ENCODE peak calls at places on chromosomes 12 and 14, in five cellular contexts. F is fibroblast of mammary gland, C is cardiac fibroblast, D is PC-9, N is epithelial cell of esophagus. A is an unnamed sample.

GRCh38 chr14:39396448-39396847 is 35.8 kb downstream of the FBXO33 start:
- DNase-seq in D (no peak), F (peak), C (peak), N (peak), A (peak)

GRCh38 chr14:68000516-68000915 is 180.9 kb downstream of the RAD51B start:
- DNase-seq in N (no peak), D (no peak), C (no peak), F (peak), A (peak)

GRCh38 chr12:118645219-118645618 is 268.9 kb downstream of the SUDS3 start:
- DNase-seq in D (no peak), C (no peak), N (peak), F (no peak), A (no peak)

GRCh38 chr12:39037115-39037514 is 131.7 kb upstream of the CPNE8 start:
- DNase-seq in C (no peak), F (no peak), N (no peak), D (no peak), A (no peak)

GRCh38 chr12:87828384-87828973 is 200.7 kb downstream of the C12orf50 start:
- DNase-seq in C (no peak), F (no peak), D (no peak), N (peak), A (no peak)

GRCh38 chr12:5148880-5149279 is 105.2 kb downstream of the KCNA5 start:
- DNase-seq in C (no peak), D (no peak), N (no peak), F (no peak), A (no peak)

GRCh38 chr12:47274725-47275124 is 195.0 kb upstream of the AMIGO2 start:
- DNase-seq in F (no peak), N (no peak), C (no peak), D (no peak), A (no peak)

GRCh38 chr12:16612647-16613046 is 6.7 kb upstream of the LMO3 start:
- DNase-seq in N (peak), C (peak), F (peak), D (no peak), A (peak)

GRCh38 chr12:132831771-132832170 is 3.1 kb upstream of the GOLGA3 start:
- DNase-seq in D (no peak), F (no peak), C (no peak), N (no peak), A (no peak)

GRCh38 chr14:64671591-64671990 is 32.6 kb upstream of the PLEKHG3 start:
- DNase-seq in F (peak), C (peak), D (no peak), N (peak), A (peak)

GRCh38 chr14:68474741-68475140 is 318.1 kb downstream of the ZFP36L1 start:
- DNase-seq in C (no peak), F (no peak), N (peak), D (peak), A (no peak)

GRCh38 chr14:68306265-68306933 is 486.5 kb downstream of the ZFP36L1 start:
- DNase-seq in N (peak), D (no peak), C (no peak), F (no peak), A (no peak)

GRCh38 chr12:127533353-127533752 is 733.6 kb upstream of the TMEM132C start:
- DNase-seq in N (no peak), D (no peak), F (no peak), C (no peak), A (no peak)

GRCh38 chr12:12281134-12281533 is 14.3 kb upstream of the LRP6 start:
- DNase-seq in F (no peak), C (no peak), D (no peak), N (no peak), A (no peak)

GRCh38 chr12:21330682-21331253 is 3.9 kb downstream of the SLCO1A2 start:
- DNase-seq in F (peak), C (peak), N (no peak), D (no peak), A (peak)

GRCh38 chr14:80291099-80291498 is 79.8 kb upstream of the DIO2 start:
- DNase-seq in C (no peak), F (peak), N (no peak), D (no peak), A (no peak)

GRCh38 chr14:63287661-63288483 is 30.9 kb downstream of the GPHB5 start:
- DNase-seq in D (no peak), N (peak), C (peak), F (peak), A (peak)

GRCh38 chr12:5200276-5201087 is 156.8 kb downstream of the KCNA5 start:
- DNase-seq in N (peak), D (peak), C (no peak), F (peak), A (no peak)

GRCh38 chr14:106788534-106788933 is 1262.2 kb downstream of the TMEM121 start:
- DNase-seq in D (no peak), F (no peak), C (no peak), N (no peak), A (no peak)

GRCh38 chr14:92729632-92730358 is 18.6 kb downstream of the LGMN start:
- DNase-seq in F (peak), N (peak), C (peak), D (no peak), A (peak)

GRCh38 chr12:100197486-100197885 is 3.1 kb upstream of the ACTR6 start:
- DNase-seq in C (no peak), N (peak), D (no peak), F (no peak), A (no peak)

GRCh38 chr12:32896438-32897275 is at the start of gene PKP2:
- DNase-seq in C (no peak), D (peak), N (peak), F (no peak), A (peak)

GRCh38 chr12:111180830-111181726 is 187.8 kb downstream of the PHETA1 start:
- DNase-seq in N (no peak), F (peak), D (no peak), C (peak), A (peak)

DNA sequence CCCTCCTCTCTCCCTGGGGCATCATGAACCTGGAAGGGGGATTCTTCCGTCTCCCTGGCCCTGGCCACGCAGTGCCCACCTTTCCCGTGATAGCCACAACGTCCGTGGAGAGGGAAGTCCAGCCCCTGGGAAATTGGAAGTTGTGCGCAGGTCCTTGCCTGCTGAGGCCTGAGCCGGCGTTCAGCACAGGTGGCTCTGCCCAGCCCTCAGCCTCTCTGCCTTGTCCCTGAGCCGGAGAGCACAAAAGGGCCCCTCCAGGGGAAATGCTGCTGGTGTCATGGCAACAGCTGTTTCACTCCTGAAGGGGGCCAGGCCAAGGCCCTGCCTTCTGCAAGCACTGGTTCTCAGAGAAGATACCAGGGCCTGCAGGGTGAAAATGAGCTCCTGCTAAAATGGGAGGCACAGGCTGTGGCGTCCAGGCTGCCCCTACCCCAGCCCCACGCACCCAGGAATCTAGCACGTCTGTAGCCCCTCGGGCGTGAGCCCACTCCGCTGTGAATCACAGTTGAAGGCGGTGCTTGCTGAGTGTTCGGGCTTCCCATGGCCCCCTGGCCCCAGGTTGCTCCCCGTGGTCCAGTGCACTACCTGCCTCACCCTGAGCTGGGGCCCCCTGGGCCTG is 149.4 kb downstream of the ADGRD1 start:
- DNase-seq in F (no peak), D (no peak), N (no peak), C (no peak), A (no peak)
- H3K4me3 ChIP-seq in F (no peak), D (no peak), N (no peak), C (no peak), A (no peak)

DNA sequence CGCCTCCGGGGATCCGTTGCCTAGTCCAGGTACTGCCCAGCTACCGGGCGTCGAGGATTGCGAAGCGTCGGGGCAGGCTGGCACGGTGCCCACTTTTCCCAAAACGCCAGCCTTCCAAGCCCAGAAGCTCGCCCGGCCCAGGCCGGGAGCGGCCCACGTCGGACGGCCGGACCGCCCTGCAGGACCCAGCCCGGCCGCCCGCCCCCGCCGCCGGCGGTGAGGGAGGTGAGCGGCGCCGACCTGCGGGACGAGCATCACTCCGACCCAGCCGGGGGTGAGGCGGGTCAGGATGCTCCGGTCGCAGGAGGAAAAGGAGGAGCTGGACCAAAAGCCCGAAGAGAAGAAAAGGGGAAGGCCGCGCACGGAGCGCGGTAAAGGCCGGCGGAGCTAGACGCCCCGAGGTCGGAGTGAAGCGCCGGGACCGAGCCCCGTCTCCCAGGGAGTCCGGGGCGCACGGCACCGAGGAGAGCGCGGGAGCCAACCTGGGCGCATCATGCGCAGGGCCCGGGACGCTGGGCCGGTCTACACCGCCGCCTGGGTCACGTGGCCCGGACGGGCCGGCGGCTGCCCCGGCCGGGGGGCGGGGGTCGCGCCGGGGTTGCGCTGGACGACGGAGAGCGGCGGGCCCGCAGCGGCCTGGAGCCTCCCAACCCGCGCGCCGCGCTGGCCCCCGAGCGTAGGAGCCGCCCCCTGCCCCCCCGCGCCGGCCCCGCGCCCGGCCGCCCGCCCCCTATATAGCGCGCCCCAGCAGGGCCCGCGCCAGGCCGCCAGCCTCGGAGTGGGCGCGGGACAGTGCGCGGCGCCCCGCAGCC is at the start of gene AQP5:
- DNase-seq in N (no peak), F (no peak), D (no peak), C (no peak), A (no peak)
- H3K4me3 ChIP-seq in N (no peak), F (no peak), D (no peak), C (no peak), A (peak)

GRCh38 chr14:82720931-82721330 is 1187.3 kb upstream of the SEL1L start:
- DNase-seq in C (no peak), N (no peak), D (no peak), F (no peak), A (no peak)
- H3K4me3 ChIP-seq in C (no peak), N (no peak), D (no peak), F (no peak), A (no peak)

GRCh38 chr12:102063066-102063465 is 1.3 kb upstream of the WASHC3 start:
- DNase-seq in D (no peak), F (peak), N (no peak), C (peak), A (no peak)

GRCh38 chr12:102061556-102062418 is at the start of gene WASHC3:
- DNase-seq in F (peak), N (peak), D (peak), C (peak), A (peak)

GRCh38 chr12:102064476-102064875 is 2.7 kb upstream of the WASHC3 start:
- DNase-seq in F (no peak), N (no peak), C (no peak), D (no peak), A (peak)

GRCh38 chr12:102061096-102061555 is 665 bp downstream of the WASHC3 start:
- DNase-seq in D (no peak), N (peak), C (peak), F (no peak), A (peak)

GRCh38 chr12:102062419-102062806 is 622 bp upstream of the WASHC3 start:
- DNase-seq in F (no peak), C (no peak), D (no peak), N (no peak), A (no peak)
- H3K4me3 ChIP-seq in F (peak), C (no peak), D (peak), N (no peak), A (peak)

GRCh38 chr12:114439833-114440449 is 34.0 kb upstream of the TBX5 start:
- DNase-seq in N (no peak), F (no peak), D (no peak), C (no peak), A (no peak)
- H3K4me3 ChIP-seq in N (no peak), F (no peak), D (no peak), C (no peak), A (no peak)

GRCh38 chr14:20772650-20773049 is 4.4 kb downstream of the EDDM3B start:
- DNase-seq in F (no peak), C (no peak), N (no peak), D (no peak), A (no peak)
- H3K4me3 ChIP-seq in F (no peak), C (no peak), N (no peak), D (no peak), A (no peak)

GRCh38 chr12:62468935-62469334 is 2.3 kb downstream of the MON2 start:
- DNase-seq in F (no peak), C (no peak), N (no peak), D (no peak), A (no peak)

GRCh38 chr12:62471734-62472133 is 5.1 kb downstream of the MON2 start:
- DNase-seq in C (no peak), F (no peak), N (no peak), D (no peak), A (no peak)

GRCh38 chr12:62469704-62470103 is 3.1 kb downstream of the MON2 start:
- DNase-seq in D (no peak), N (no peak), F (no peak), C (no peak), A (no peak)

GRCh38 chr12:62468394-62468793 is 1.8 kb downstream of the MON2 start:
- DNase-seq in D (no peak), F (peak), N (no peak), C (no peak), A (no peak)

GRCh38 chr12:62472472-62472871 is 5.8 kb downstream of the MON2 start:
- DNase-seq in C (no peak), F (no peak), D (no peak), N (no peak), A (no peak)
- H3K4me3 ChIP-seq in C (no peak), F (no peak), D (no peak), N (no peak), A (no peak)

A was measured in fibroblast of pulmonary artery.